ENCODE peak calls at places on chromosomes 1 and 21, in four cellular contexts. T is brain microvascular endothelial cell; C is cardiac muscle cell; X is CD8-positive, alpha-beta T cell. I is an unnamed sample.
A peak's percentile ranks its signal among the peaks of the same experiment; 100 is the strongest.

GRCh38 chr1:109255097-109255651 is 5.8 kb downstream of the CELSR2 start:
- DNase-seq in X (no peak), T (no peak), C (no peak), I (no peak)

GRCh38 chr1:239212841-239213240 is 173.5 kb upstream of the CHRM3 start:
- DNase-seq in X (no peak), T (no peak), C (no peak), I (no peak)

GRCh38 chr1:227728059-227728891 is 6.8 kb downstream of the JMJD4 start:
- DNase-seq in T (peak; percentile 25), C (peak; percentile 85), X (peak; percentile 68), I (no peak)

GRCh38 chr21:32547018-32547417 is 38.3 kb downstream of the TCP10L start:
- DNase-seq in X (no peak), T (no peak), C (no peak), I (no peak)

GRCh38 chr1:43104027-43104763 is 67.9 kb downstream of the EBNA1BP2 start:
- DNase-seq in T (no peak), C (no peak), X (no peak), I (no peak)

GRCh38 chr1:229716064-229716463 is 90.0 kb downstream of the URB2 start:
- DNase-seq in X (no peak), T (peak; percentile 21), C (no peak), I (no peak)

GRCh38 chr1:22078133-22078532 is 25.6 kb downstream of the CDC42 start:
- DNase-seq in T (no peak), X (no peak), C (no peak), I (no peak)

GRCh38 chr1:94001397-94002045 is 92.3 kb upstream of the GCLM start:
- DNase-seq in X (no peak), C (no peak), T (no peak), I (no peak)

GRCh38 chr1:61436491-61437120 is 288.3 kb downstream of the TM2D1 start:
- DNase-seq in T (no peak), X (no peak), C (no peak), I (no peak)

GRCh38 chr21:37916795-37917142 is 512 bp upstream of the KCNJ6 start:
- DNase-seq in T (no peak), C (peak; percentile 70), X (no peak), I (no peak)

GRCh38 chr1:1308756-1309524 is 543 bp downstream of the PUSL1 start:
- DNase-seq in T (no peak), C (no peak), X (no peak), I (no peak)

GRCh38 chr1:209732725-209733124 is 23.1 kb upstream of the TRAF3IP3 start:
- DNase-seq in C (no peak), X (no peak), T (peak; percentile 12), I (no peak)

GRCh38 chr1:211548321-211549091 is 30.5 kb downstream of the SLC30A1 start:
- DNase-seq in T (no peak), C (peak; percentile 30), X (no peak), I (no peak)

DNA sequence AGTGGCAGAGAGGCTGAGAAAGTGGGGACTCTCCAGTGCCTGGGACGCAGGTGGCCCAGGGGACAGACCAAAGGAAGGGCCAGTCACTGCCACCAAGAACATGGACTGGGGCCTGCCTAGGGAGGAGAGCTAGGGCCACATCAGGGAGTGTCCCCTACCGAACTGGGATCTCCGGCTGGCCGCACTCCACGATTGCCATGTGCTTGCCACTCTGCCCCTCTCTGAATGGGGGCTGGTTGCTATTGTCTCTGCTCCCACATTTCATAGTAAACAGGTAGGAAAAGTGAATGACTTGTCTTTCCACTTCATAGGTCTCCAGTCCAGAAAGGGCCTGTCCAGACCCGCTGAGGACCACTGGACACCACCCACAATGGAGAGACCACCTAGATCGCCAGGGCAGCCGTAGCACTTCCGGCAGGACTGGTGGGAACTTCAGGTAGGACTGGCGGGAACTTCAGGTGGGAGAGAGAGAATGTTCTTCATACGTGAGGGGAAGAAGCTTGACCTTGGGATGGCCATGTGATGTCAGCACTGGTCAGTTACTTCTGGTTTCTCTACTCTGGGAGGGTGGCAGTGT is 55.2 kb upstream of the PDE9A start:
- DNase-seq in X (no peak), C (no peak), T (no peak), I (no peak)
- H3K27me3 ChIP-seq in X (no peaks in the 10 kb centered on the region), C (no peaks in the 10 kb centered on the region), T (peaks cover 4% of the 10 kb centered on the region), I (no peaks in the 10 kb centered on the region)

GRCh38 chr1:67307251-67308060 is at the start of gene IL12RB2:
- DNase-seq in X (no peak), T (no peak), C (peak; percentile 48), I (no peak)
- H3K4me3 ChIP-seq in X (peak within 1 kb of the TSS; percentile 32), T (peak within 1 kb of the TSS; percentile 47), C (peak within 1 kb of the TSS; percentile 41), I (peak within 1 kb of the TSS; percentile 60)

GRCh38 chr1:114609826-114610225 is 28.4 kb upstream of the BCAS2 start:
- DNase-seq in T (no peak), X (no peak), C (no peak), I (no peak)
- H3K27ac ChIP-seq in T (no peak overlapping the region), X (no peak overlapping the region), C (no peak overlapping the region), I (no peak overlapping the region)

GRCh38 chr1:36466370-36467026 is 2.3 kb upstream of the MRPS15 start:
- DNase-seq in X (no peak), T (no peak), C (no peak), I (no peak)
- H3K27me3 ChIP-seq in X (no peaks in the 10 kb centered on the region), T (no peaks in the 10 kb centered on the region), C (no peaks in the 10 kb centered on the region), I (peaks cover 15% of the 10 kb centered on the region)

DNA sequence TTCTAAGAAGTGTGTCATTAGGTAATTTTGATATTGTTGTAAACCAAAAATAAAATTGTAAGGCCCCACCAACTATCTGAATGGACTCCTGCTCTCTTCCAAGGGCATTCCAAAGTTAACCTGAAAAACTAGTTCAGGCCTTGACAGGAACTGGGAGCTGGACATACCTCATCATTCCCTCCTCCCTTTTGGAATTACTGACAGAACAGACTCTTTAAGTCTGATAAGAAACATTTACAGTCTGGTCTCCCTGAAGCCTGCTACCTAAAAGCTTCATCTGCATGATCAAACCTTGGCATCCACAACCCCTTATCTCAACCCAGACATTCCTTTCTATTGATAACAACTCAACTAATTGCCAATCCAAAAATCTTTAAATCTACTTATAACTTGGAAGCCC is 123.8 kb downstream of the TLR5 start:
- DNase-seq in T (no peak), C (no peak), X (no peak), I (no peak)
- H3K4me3 ChIP-seq in T (no peak overlapping the region), C (no peak overlapping the region), X (no peak overlapping the region), I (no peak overlapping the region)

DNA sequence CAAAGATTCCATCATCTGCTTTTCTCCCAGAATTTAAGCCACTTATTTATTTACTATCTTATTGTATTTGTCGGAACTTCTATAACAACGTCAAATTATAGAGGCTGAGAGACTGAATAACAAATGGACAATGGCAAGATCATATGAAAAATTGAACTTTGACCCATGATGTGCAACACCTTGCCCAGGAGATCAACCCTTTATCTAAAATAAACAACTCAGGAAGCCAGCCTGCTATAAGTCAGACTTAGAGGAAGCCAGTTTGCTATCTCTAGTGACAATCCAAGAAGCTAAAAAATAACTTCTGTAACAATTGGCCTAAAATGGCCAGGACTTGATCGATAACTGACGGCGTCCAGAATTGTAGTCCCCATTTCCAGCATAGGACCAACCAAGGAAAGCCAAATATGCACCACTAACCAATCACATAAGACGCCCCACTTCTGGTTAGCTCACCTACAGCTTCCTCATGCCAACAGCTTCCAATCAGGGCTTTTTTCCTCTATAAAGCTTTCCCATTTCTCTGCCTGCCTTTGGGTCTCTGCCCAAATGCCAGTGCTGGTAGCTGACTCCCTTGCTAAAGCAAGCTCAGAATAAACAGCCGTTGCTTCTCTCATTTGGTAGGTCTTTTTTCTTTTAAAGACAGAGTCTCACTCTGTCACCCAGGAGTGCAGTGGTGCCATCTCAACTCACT is 28.5 kb downstream of the ANP32E start:
- DNase-seq in C (no peak), T (no peak), X (no peak), I (no peak)
- H3K27ac ChIP-seq in C (no peak overlapping the region), T (no peak overlapping the region), X (no peak overlapping the region), I (no peak overlapping the region)

DNA sequence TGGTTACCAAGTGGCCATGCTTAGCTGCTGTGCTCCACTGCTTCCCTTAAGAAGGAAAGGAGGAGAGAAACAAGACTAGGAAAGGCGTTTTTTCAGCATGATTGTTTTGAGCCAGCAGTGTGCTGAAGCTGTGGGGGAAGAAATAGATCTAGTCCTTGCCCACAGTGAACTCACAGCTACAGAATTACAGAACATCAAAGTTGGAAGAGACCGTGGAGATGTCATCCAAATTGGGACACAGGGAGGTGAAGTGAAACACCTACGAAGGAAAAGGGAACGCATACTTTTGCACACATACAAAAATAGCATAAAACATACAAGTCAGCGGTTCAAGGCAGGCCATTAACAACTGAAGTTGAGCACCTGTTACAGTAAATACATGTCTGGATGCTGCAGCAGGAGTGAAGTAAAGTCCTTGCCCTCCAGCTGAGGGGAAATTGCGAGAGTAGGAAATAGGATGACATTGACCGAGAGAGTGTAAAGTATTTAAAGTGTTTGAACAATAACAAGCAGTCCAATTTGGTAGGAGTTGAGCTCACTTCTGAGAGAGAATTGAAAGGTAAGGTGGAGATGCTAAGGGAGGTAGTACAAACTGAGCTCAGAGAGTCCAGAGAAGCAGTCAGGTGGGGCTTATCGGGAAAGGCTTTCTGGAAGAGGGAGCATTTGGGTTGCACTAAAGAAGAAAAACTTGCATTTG is 55.1 kb downstream of the KIRREL1 start:
- DNase-seq in C (no peak), T (no peak), X (no peak), I (no peak)
- H3K27me3 ChIP-seq in C (no peaks in the 10 kb centered on the region), T (no peaks in the 10 kb centered on the region), X (no peaks in the 10 kb centered on the region), I (no peaks in the 10 kb centered on the region)

DNA sequence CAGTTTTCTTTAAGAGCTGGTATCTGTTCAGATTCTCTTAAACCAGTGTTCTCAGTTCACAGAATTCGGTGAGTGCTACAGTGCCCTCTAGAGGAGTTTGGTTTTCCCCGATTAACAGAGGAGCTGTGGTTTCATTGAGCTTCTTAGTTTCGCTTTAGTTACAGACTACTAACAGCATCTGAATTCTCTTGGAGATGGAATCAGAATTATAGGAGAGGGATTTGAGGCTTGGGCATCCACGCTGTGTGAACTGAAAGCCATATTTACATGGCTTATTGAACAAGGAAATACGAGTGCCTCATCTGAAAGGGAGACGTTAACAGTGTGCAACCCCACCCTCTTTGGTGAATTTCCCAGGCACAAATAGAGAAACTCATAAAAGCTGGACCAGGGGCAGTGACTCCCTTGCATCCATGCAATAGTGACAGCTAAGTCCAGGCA is 202.0 kb downstream of the USH2A start:
- DNase-seq in X (no peak), T (peak; percentile 70), C (peak; percentile 82), I (peak; percentile 66)
- H3K4me3 ChIP-seq in X (peak overlapping the region; percentile 23), T (peak overlapping the region; percentile 47), C (peak overlapping the region; percentile 6), I (no peak overlapping the region)

GRCh38 chr1:201939271-201939973 is 6.9 kb downstream of the LMOD1 start:
- DNase-seq in T (no peak), X (no peak), C (no peak), I (no peak)

GRCh38 chr1:201942129-201942495 is 4.2 kb downstream of the LMOD1 start:
- DNase-seq in X (no peak), T (no peak), C (no peak), I (no peak)

GRCh38 chr1:201944002-201944401 is 2.3 kb downstream of the LMOD1 start:
- DNase-seq in T (no peak), C (no peak), X (no peak), I (no peak)

GRCh38 chr1:201938440-201939005 is 7.8 kb downstream of the LMOD1 start:
- DNase-seq in X (no peak), C (no peak), T (no peak), I (no peak)

GRCh38 chr1:201941420-201942128 is 4.8 kb downstream of the LMOD1 start:
- DNase-seq in X (no peak), T (no peak), C (peak; percentile 92), I (peak; percentile 97)
- H3K27ac ChIP-seq in X (no peak overlapping the region), T (no peak overlapping the region), C (peak overlapping the region; percentile 95), I (peak overlapping the region; percentile 18)

I was measured in iPS DF 6.9.